ENCODE peak calls at places on chromosomes 4 and X, in eight cellular contexts. One of them, this sample, is unnamed.

GRCh38 chr4:165461176-165461835 is 82.5 kb downstream of the CPE start:
- DNase-seq in ovary: peak; percentile 30
- DNase-seq in BE2C: no peak
- DNase-seq in CD4-positive, alpha-beta T cell: no peak
- DNase-seq in heart right ventricle: no peak
- DNase-seq in PC-9: no peak
- DNase-seq in uterus: peak; percentile 40
- DNase-seq in GM10248: no peak
- DNase-seq in this sample: peak; percentile 61

GRCh38 chr4:112145820-112146813 is 863 bp downstream of the FAM241A start:
- DNase-seq in ovary: peak; percentile 21
- DNase-seq in BE2C: peak; percentile 17
- DNase-seq in CD4-positive, alpha-beta T cell: peak; percentile 32
- DNase-seq in heart right ventricle: peak; percentile 53
- DNase-seq in PC-9: peak; percentile 41
- DNase-seq in uterus: peak; percentile 41
- DNase-seq in GM10248: peak; percentile 76
- DNase-seq in this sample: no peak

GRCh38 chrX:39337461-39337860 is 536.2 kb downstream of the MID1IP1 start:
- DNase-seq in ovary: peak; percentile 14
- DNase-seq in BE2C: no peak
- DNase-seq in CD4-positive, alpha-beta T cell: no peak
- DNase-seq in heart right ventricle: no peak
- DNase-seq in PC-9: no peak
- DNase-seq in uterus: no peak
- DNase-seq in GM10248: no peak
- DNase-seq in this sample: no peak

GRCh38 chrX:138847930-138848329 is 136.4 kb upstream of the FGF13 start:
- DNase-seq in ovary: no peak
- DNase-seq in BE2C: no peak
- DNase-seq in CD4-positive, alpha-beta T cell: no peak
- DNase-seq in heart right ventricle: no peak
- DNase-seq in PC-9: no peak
- DNase-seq in uterus: no peak
- DNase-seq in GM10248: no peak
- DNase-seq in this sample: no peak

GRCh38 chrX:79270401-79270800 is 96.7 kb downstream of the ITM2A start:
- DNase-seq in ovary: no peak
- DNase-seq in BE2C: peak; percentile 44
- DNase-seq in CD4-positive, alpha-beta T cell: peak; percentile 72
- DNase-seq in heart right ventricle: peak; percentile 36
- DNase-seq in PC-9: no peak
- DNase-seq in uterus: peak; percentile 19
- DNase-seq in GM10248: peak; percentile 23
- DNase-seq in this sample: no peak

GRCh38 chrX:52359614-52360232 is 9.1 kb upstream of the XAGE2 start:
- DNase-seq in ovary: no peak
- DNase-seq in BE2C: no peak
- DNase-seq in CD4-positive, alpha-beta T cell: no peak
- DNase-seq in heart right ventricle: no peak
- DNase-seq in PC-9: no peak
- DNase-seq in uterus: no peak
- DNase-seq in GM10248: no peak
- DNase-seq in this sample: no peak

GRCh38 chr4:3247399-3248177 is 1.4 kb upstream of the MSANTD1 start:
- DNase-seq in ovary: no peak
- DNase-seq in BE2C: no peak
- DNase-seq in CD4-positive, alpha-beta T cell: no peak
- DNase-seq in heart right ventricle: peak; percentile 15
- DNase-seq in PC-9: no peak
- DNase-seq in uterus: no peak
- DNase-seq in GM10248: no peak
- DNase-seq in this sample: no peak

GRCh38 chr4:38058186-38058585 is 98.0 kb downstream of the PTTG2 start:
- DNase-seq in ovary: no peak
- DNase-seq in BE2C: peak; percentile 60
- DNase-seq in CD4-positive, alpha-beta T cell: no peak
- DNase-seq in heart right ventricle: no peak
- DNase-seq in PC-9: no peak
- DNase-seq in uterus: no peak
- DNase-seq in GM10248: no peak
- DNase-seq in this sample: no peak

GRCh38 chr4:145203400-145203799 is 23.0 kb upstream of the OTUD4 start:
- DNase-seq in ovary: no peak
- DNase-seq in BE2C: no peak
- DNase-seq in CD4-positive, alpha-beta T cell: no peak
- DNase-seq in heart right ventricle: no peak
- DNase-seq in PC-9: no peak
- DNase-seq in uterus: no peak
- DNase-seq in GM10248: no peak
- DNase-seq in this sample: no peak

GRCh38 chr4:119755599-119755998 is 127.0 kb upstream of the PDE5A start:
- DNase-seq in ovary: no peak
- DNase-seq in BE2C: no peak
- DNase-seq in CD4-positive, alpha-beta T cell: no peak
- DNase-seq in heart right ventricle: no peak
- DNase-seq in PC-9: no peak
- DNase-seq in uterus: no peak
- DNase-seq in GM10248: no peak
- DNase-seq in this sample: no peak

GRCh38 chrX:19699151-19699550 is 183.8 kb upstream of the MAP3K15 start:
- DNase-seq in ovary: no peak
- DNase-seq in BE2C: no peak
- DNase-seq in CD4-positive, alpha-beta T cell: no peak
- DNase-seq in heart right ventricle: no peak
- DNase-seq in PC-9: no peak
- DNase-seq in uterus: no peak
- DNase-seq in GM10248: no peak
- DNase-seq in this sample: no peak

GRCh38 chr4:1109332-1109731 is 4.0 kb downstream of the RNF212 start:
- DNase-seq in ovary: no peak
- DNase-seq in BE2C: no peak
- DNase-seq in CD4-positive, alpha-beta T cell: no peak
- DNase-seq in heart right ventricle: no peak
- DNase-seq in PC-9: no peak
- DNase-seq in uterus: no peak
- DNase-seq in GM10248: no peak
- DNase-seq in this sample: no peak

GRCh38 chr4:106369456-106370060 is 980 bp upstream of the GIMD1 start:
- DNase-seq in ovary: no peak
- DNase-seq in BE2C: peak; percentile 15
- DNase-seq in CD4-positive, alpha-beta T cell: no peak
- DNase-seq in heart right ventricle: no peak
- DNase-seq in PC-9: peak; percentile 37
- DNase-seq in uterus: no peak
- DNase-seq in GM10248: peak; percentile 17
- DNase-seq in this sample: peak; percentile 61

GRCh38 chr4:106584590-106584989 is 216.0 kb upstream of the GIMD1 start:
- DNase-seq in ovary: no peak
- DNase-seq in BE2C: no peak
- DNase-seq in CD4-positive, alpha-beta T cell: no peak
- DNase-seq in heart right ventricle: no peak
- DNase-seq in PC-9: no peak
- DNase-seq in uterus: no peak
- DNase-seq in GM10248: no peak
- DNase-seq in this sample: no peak

GRCh38 chrX:118459494-118459893 is 36.1 kb upstream of the DOCK11 start:
- DNase-seq in ovary: no peak
- DNase-seq in BE2C: peak; percentile 12
- DNase-seq in CD4-positive, alpha-beta T cell: no peak
- DNase-seq in heart right ventricle: no peak
- DNase-seq in PC-9: peak; percentile 50
- DNase-seq in uterus: no peak
- DNase-seq in GM10248: peak; percentile 29
- DNase-seq in this sample: no peak

GRCh38 chrX:12970691-12971202 is 4.2 kb upstream of the TMSB4X start:
- DNase-seq in ovary: no peak
- DNase-seq in BE2C: no peak
- DNase-seq in CD4-positive, alpha-beta T cell: peak; percentile 36
- DNase-seq in heart right ventricle: no peak
- DNase-seq in PC-9: no peak
- DNase-seq in uterus: peak; percentile 51
- DNase-seq in GM10248: no peak
- DNase-seq in this sample: no peak

GRCh38 chr4:18664051-18664450 is 642.5 kb upstream of the LCORL start:
- DNase-seq in ovary: no peak
- DNase-seq in BE2C: no peak
- DNase-seq in CD4-positive, alpha-beta T cell: no peak
- DNase-seq in heart right ventricle: no peak
- DNase-seq in PC-9: no peak
- DNase-seq in uterus: no peak
- DNase-seq in GM10248: no peak
- DNase-seq in this sample: no peak

GRCh38 chr4:184450045-184450444 is 24.3 kb downstream of the IRF2 start:
- DNase-seq in ovary: no peak
- DNase-seq in BE2C: no peak
- DNase-seq in CD4-positive, alpha-beta T cell: no peak
- DNase-seq in heart right ventricle: no peak
- DNase-seq in PC-9: no peak
- DNase-seq in uterus: no peak
- DNase-seq in GM10248: no peak
- DNase-seq in this sample: peak; percentile 41

GRCh38 chr4:147370881-147371280 is 110.0 kb upstream of the EDNRA start:
- DNase-seq in ovary: no peak
- DNase-seq in BE2C: no peak
- DNase-seq in CD4-positive, alpha-beta T cell: no peak
- DNase-seq in heart right ventricle: no peak
- DNase-seq in PC-9: no peak
- DNase-seq in uterus: no peak
- DNase-seq in GM10248: no peak
- DNase-seq in this sample: no peak

GRCh38 chr4:146095867-146096266 is 79.7 kb upstream of the LSM6 start:
- DNase-seq in ovary: no peak
- DNase-seq in BE2C: no peak
- DNase-seq in CD4-positive, alpha-beta T cell: no peak
- DNase-seq in heart right ventricle: no peak
- DNase-seq in PC-9: no peak
- DNase-seq in uterus: no peak
- DNase-seq in GM10248: no peak
- DNase-seq in this sample: no peak

GRCh38 chr4:132642196-132642817 is 506.8 kb upstream of the PCDH10 start:
- DNase-seq in ovary: no peak
- DNase-seq in BE2C: peak; percentile 37
- DNase-seq in CD4-positive, alpha-beta T cell: no peak
- DNase-seq in heart right ventricle: no peak
- DNase-seq in PC-9: no peak
- DNase-seq in uterus: no peak
- DNase-seq in GM10248: peak; percentile 26
- DNase-seq in this sample: peak; percentile 16

GRCh38 chr4:23884731-23885130 is 5.1 kb downstream of the PPARGC1A start:
- DNase-seq in ovary: no peak
- DNase-seq in BE2C: no peak
- DNase-seq in CD4-positive, alpha-beta T cell: no peak
- DNase-seq in heart right ventricle: no peak
- DNase-seq in PC-9: no peak
- DNase-seq in uterus: no peak
- DNase-seq in GM10248: no peak
- DNase-seq in this sample: no peak

DNA sequence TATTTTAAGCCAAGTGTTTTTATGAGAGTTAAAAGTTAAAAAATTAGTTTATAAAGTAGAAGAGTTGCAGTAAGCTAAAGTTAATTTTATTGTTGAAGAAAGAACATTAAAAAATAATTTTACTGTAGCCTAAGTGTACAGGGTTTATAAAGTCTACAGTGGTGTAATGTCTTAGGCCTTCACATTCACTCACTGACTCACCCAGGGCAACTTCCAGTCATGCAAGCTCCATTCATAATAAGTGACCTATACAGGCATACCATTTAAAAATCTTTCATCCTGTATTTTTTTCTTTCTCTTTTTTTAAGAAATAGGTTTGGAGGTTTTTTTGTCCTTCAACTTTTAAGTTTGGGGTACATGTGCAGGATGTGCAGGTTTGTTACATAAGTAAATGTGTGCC is 87.9 kb upstream of the NR3C2 start:
- DNase-seq in ovary: no peak
- DNase-seq in BE2C: no peak
- DNase-seq in CD4-positive, alpha-beta T cell: no peak
- DNase-seq in heart right ventricle: no peak
- DNase-seq in PC-9: no peak
- DNase-seq in uterus: no peak
- DNase-seq in GM10248: no peak
- DNase-seq in this sample: no peak
- TF ChIP-seq CTCF in ovary: no peak
- TF ChIP-seq CTCF in BE2C: no peak
- TF ChIP-seq CTCF in CD4-positive, alpha-beta T cell: no peak
- TF ChIP-seq CTCF in heart right ventricle: no peak
- TF ChIP-seq CTCF in PC-9: no peak
- TF ChIP-seq CTCF in uterus: no peak
- TF ChIP-seq CTCF in GM10248: no peak
- TF ChIP-seq CTCF in this sample: no peak

GRCh38 chrX:87578978-87579377 is 61.4 kb downstream of the KLHL4 start:
- DNase-seq in ovary: no peak
- DNase-seq in BE2C: no peak
- DNase-seq in CD4-positive, alpha-beta T cell: no peak
- DNase-seq in heart right ventricle: no peak
- DNase-seq in PC-9: no peak
- DNase-seq in uterus: no peak
- DNase-seq in GM10248: no peak
- DNase-seq in this sample: no peak
- TF ChIP-seq CTCF in ovary: no peak
- TF ChIP-seq CTCF in BE2C: no peak
- TF ChIP-seq CTCF in CD4-positive, alpha-beta T cell: no peak
- TF ChIP-seq CTCF in heart right ventricle: no peak
- TF ChIP-seq CTCF in PC-9: peak; percentile 36
- TF ChIP-seq CTCF in uterus: no peak
- TF ChIP-seq CTCF in GM10248: no peak
- TF ChIP-seq CTCF in this sample: no peak

GRCh38 chr4:186725422-186726149 is 1.9 kb upstream of the FAT1 start:
- DNase-seq in ovary: peak; percentile 59
- DNase-seq in BE2C: peak; percentile 44
- DNase-seq in CD4-positive, alpha-beta T cell: no peak
- DNase-seq in heart right ventricle: peak; percentile 78
- DNase-seq in PC-9: peak; percentile 45
- DNase-seq in uterus: peak; percentile 70
- DNase-seq in GM10248: no peak
- DNase-seq in this sample: peak; percentile 70
- TF ChIP-seq CTCF in ovary: peak; percentile 38
- TF ChIP-seq CTCF in BE2C: peak; percentile 51
- TF ChIP-seq CTCF in CD4-positive, alpha-beta T cell: no peak
- TF ChIP-seq CTCF in heart right ventricle: peak; percentile 77
- TF ChIP-seq CTCF in PC-9: peak; percentile 77
- TF ChIP-seq CTCF in uterus: peak; percentile 62
- TF ChIP-seq CTCF in GM10248: no peak
- TF ChIP-seq CTCF in this sample: peak; percentile 81

GRCh38 chr4:73139245-73139644 is 69.7 kb upstream of the COX18 start:
- DNase-seq in ovary: no peak
- DNase-seq in BE2C: no peak
- DNase-seq in CD4-positive, alpha-beta T cell: no peak
- DNase-seq in heart right ventricle: no peak
- DNase-seq in PC-9: no peak
- DNase-seq in uterus: no peak
- DNase-seq in GM10248: no peak
- DNase-seq in this sample: no peak

GRCh38 chr4:73139991-73140390 is 70.5 kb upstream of the COX18 start:
- DNase-seq in ovary: no peak
- DNase-seq in BE2C: no peak
- DNase-seq in CD4-positive, alpha-beta T cell: no peak
- DNase-seq in heart right ventricle: no peak
- DNase-seq in PC-9: no peak
- DNase-seq in uterus: no peak
- DNase-seq in GM10248: no peak
- DNase-seq in this sample: no peak

GRCh38 chr4:73137121-73137520 is 67.6 kb upstream of the COX18 start:
- DNase-seq in ovary: no peak
- DNase-seq in BE2C: no peak
- DNase-seq in CD4-positive, alpha-beta T cell: no peak
- DNase-seq in heart right ventricle: no peak
- DNase-seq in PC-9: no peak
- DNase-seq in uterus: no peak
- DNase-seq in GM10248: no peak
- DNase-seq in this sample: no peak

GRCh38 chr4:73142995-73143547 is 73.6 kb upstream of the COX18 start:
- DNase-seq in ovary: no peak
- DNase-seq in BE2C: no peak
- DNase-seq in CD4-positive, alpha-beta T cell: no peak
- DNase-seq in heart right ventricle: no peak
- DNase-seq in PC-9: no peak
- DNase-seq in uterus: no peak
- DNase-seq in GM10248: no peak
- DNase-seq in this sample: no peak
- TF ChIP-seq CTCF in ovary: no peak
- TF ChIP-seq CTCF in BE2C: no peak
- TF ChIP-seq CTCF in CD4-positive, alpha-beta T cell: peak; percentile 37
- TF ChIP-seq CTCF in heart right ventricle: peak; percentile 38
- TF ChIP-seq CTCF in PC-9: peak; percentile 44
- TF ChIP-seq CTCF in uterus: no peak
- TF ChIP-seq CTCF in GM10248: no peak
- TF ChIP-seq CTCF in this sample: peak; percentile 25

This sample was measured in AG04450.